ENCODE peak calls at places on chromosomes 7 and 10, in four cellular contexts. R, Q, W and E are unnamed samples.

GRCh38 chr7:106018566-106019338 is 55.7 kb downstream of the CDHR3 start:
- DNase-seq in R (no peak), Q (no peak), W (no peak), E (no peak)

GRCh38 chr7:99842926-99843325 is 15.1 kb downstream of the CYP3A43 start:
- DNase-seq in R (no peak), Q (no peak), W (no peak), E (no peak)

GRCh38 chr10:44392420-44392819 is 7.5 kb upstream of the CXCL12 start:
- DNase-seq in R (no peak), Q (no peak), W (no peak), E (no peak)

GRCh38 chr7:151013728-151014497 is 10.4 kb downstream of the ATG9B start:
- DNase-seq in R (no peak), Q (peak), W (no peak), E (peak)

GRCh38 chr7:79182283-79182682 is 271.2 kb downstream of the MAGI2 start:
- DNase-seq in R (no peak), Q (no peak), W (peak), E (no peak)

GRCh38 chr10:124650820-124651401 is 93.3 kb downstream of the FAM53B start:
- DNase-seq in R (no peak), Q (peak), W (no peak), E (no peak)

GRCh38 chr10:58030208-58030607 is 237.5 kb downstream of the IPMK start:
- DNase-seq in R (no peak), Q (no peak), W (no peak), E (no peak)

GRCh38 chr10:688287-688620 is 1.2 kb downstream of the DIP2C start:
- DNase-seq in R (no peak), Q (no peak), W (peak), E (no peak)

GRCh38 chr10:63430091-63430998 is 35.4 kb downstream of the JMJD1C start:
- DNase-seq in R (no peak), Q (no peak), W (peak), E (no peak)

GRCh38 chr7:142812437-142813215 is 41.9 kb downstream of the PRSS2 start:
- DNase-seq in R (no peak), Q (no peak), W (no peak), E (no peak)

GRCh38 chr10:76356557-76356956 is 925.1 kb downstream of the LRMDA start:
- DNase-seq in R (no peak), Q (no peak), W (no peak), E (no peak)

GRCh38 chr7:1641173-1641572 is 28.9 kb upstream of the ELFN1 start:
- DNase-seq in R (no peak), Q (no peak), W (no peak), E (no peak)

GRCh38 chr10:97582169-97582568 is 2.0 kb upstream of the HOGA1 start:
- DNase-seq in R (no peak), Q (no peak), W (no peak), E (no peak)

GRCh38 chr7:116097365-116098009 is 66.9 kb upstream of the TFEC start:
- DNase-seq in R (peak), Q (no peak), W (peak), E (no peak)

GRCh38 chr10:101189461-101190401 is 39.5 kb downstream of the LBX1 start:
- DNase-seq in R (no peak), Q (no peak), W (no peak), E (no peak)

GRCh38 chr7:2567663-2568238 is 9.0 kb downstream of the IQCE start:
- DNase-seq in R (peak), Q (no peak), W (no peak), E (no peak)

GRCh38 chr7:24722386-24723177 is 34.7 kb downstream of the GSDME start:
- DNase-seq in R (peak), Q (no peak), W (no peak), E (no peak)

GRCh38 chr7:44937426-44937825 is 41.4 kb downstream of the MYO1G start:
- DNase-seq in R (no peak), Q (no peak), W (no peak), E (no peak)

GRCh38 chr10:127524869-127525268 is 24.2 kb upstream of the NPS start:
- DNase-seq in R (no peak), Q (no peak), W (peak), E (no peak)

GRCh38 chr10:103188853-103189252 is 4.2 kb downstream of the NT5C2 start:
- DNase-seq in R (no peak), Q (no peak), W (no peak), E (no peak)

GRCh38 chr7:72187179-72187578 is 225.0 kb downstream of the CALN1 start:
- DNase-seq in R (no peak), Q (no peak), W (no peak), E (no peak)

GRCh38 chr7:87000344-87000743 is 59.1 kb downstream of the ELAPOR2 start:
- DNase-seq in R (no peak), Q (no peak), W (no peak), E (no peak)

GRCh38 chr7:93697901-93698300 is 123.4 kb upstream of the CALCR start:
- DNase-seq in R (no peak), Q (no peak), W (no peak), E (no peak)

GRCh38 chr7:147432068-147432467 is 1158.5 kb upstream of the C7orf33 start:
- DNase-seq in R (no peak), Q (no peak), W (no peak), E (no peak)

GRCh38 chr10:10831085-10831484 is 186.6 kb upstream of the CELF2 start:
- DNase-seq in R (no peak), Q (no peak), W (peak), E (no peak)

GRCh38 chr7:31095286-31096197 is 43.4 kb downstream of the ADCYAP1R1 start:
- DNase-seq in R (no peak), Q (no peak), W (no peak), E (no peak)

GRCh38 chr10:87863102-87863943 is at the start of the genes KLLN and PTEN:
- DNase-seq in R (peak), Q (peak), W (peak), E (peak)

GRCh38 chr10:28312572-28312971 is 9.7 kb upstream of the MPP7 start:
- DNase-seq in R (no peak), Q (no peak), W (no peak), E (no peak)

GRCh38 chr7:124652237-124652636 is 113.4 kb downstream of the GPR37 start:
- DNase-seq in R (no peak), Q (no peak), W (peak), E (no peak)

GRCh38 chr10:120942806-120943413 is 91.7 kb downstream of the WDR11 start:
- DNase-seq in R (peak), Q (peak), W (peak), E (peak)

GRCh38 chr10:131841131-131841661 is 59.6 kb upstream of the PPP2R2D start:
- DNase-seq in R (no peak), Q (no peak), W (no peak), E (no peak)

GRCh38 chr10:4685904-4686643 is 139.9 kb upstream of the AKR1E2 start:
- DNase-seq in R (no peak), Q (no peak), W (peak), E (no peak)